ENCODE peak calls at places on chromosome 22, in seven cellular contexts. Y is LoVo, R is posterior vena cava, T is C1 segment of cervical spinal cord, W is HFFc6, Z is A549, I is nucleus accumbens. J is an unnamed sample.

GRCh38 chr22:49328630-49329405 is 498.9 kb downstream of the BRD1 start:
- DNase-seq in Y (no peak), R (peak), T (no peak), W (no peak), Z (no peak), I (no peak), J (peak)

GRCh38 chr22:40418366-40419201 is 48.2 kb downstream of the SGSM3 start:
- DNase-seq in Y (no peak), R (peak), T (peak), W (no peak), Z (no peak), I (peak), J (no peak)

GRCh38 chr22:45207981-45208664 is 32.6 kb downstream of the KIAA0930 start:
- DNase-seq in Y (no peak), R (peak), T (no peak), W (peak), Z (no peak), I (no peak), J (peak)

GRCh38 chr22:40436460-40437431 is 66.4 kb downstream of the SGSM3 start:
- DNase-seq in Y (peak), R (no peak), T (peak), W (peak), Z (peak), I (peak), J (no peak)

GRCh38 chr22:22346401-22347107 is 102.0 kb downstream of the VPREB1 start:
- DNase-seq in Y (no peak), R (no peak), T (no peak), W (no peak), Z (no peak), I (no peak), J (no peak)

GRCh38 chr22:27097481-27097880 is 440.1 kb downstream of the MIAT start:
- DNase-seq in Y (no peak), R (no peak), T (no peak), W (no peak), Z (no peak), I (no peak), J (no peak)

GRCh38 chr22:49574861-49575702 is 252.6 kb downstream of the BRD1 start:
- DNase-seq in Y (no peak), R (peak), T (no peak), W (no peak), Z (no peak), I (no peak), J (no peak)

GRCh38 chr22:35376728-35377472 is 4.0 kb upstream of the HMOX1 start:
- DNase-seq in Y (peak), R (peak), T (peak), W (peak), Z (peak), I (peak), J (no peak)

GRCh38 chr22:17477401-17477833 is 85.9 kb upstream of the SLC25A18 start:
- DNase-seq in Y (no peak), R (no peak), T (no peak), W (no peak), Z (no peak), I (no peak), J (no peak)

GRCh38 chr22:35838849-35839646 is 121.4 kb downstream of the APOL5 start:
- DNase-seq in Y (peak), R (no peak), T (no peak), W (peak), Z (peak), I (no peak), J (no peak)

GRCh38 chr22:42544686-42545085 is 9.1 kb upstream of the SERHL2 start:
- DNase-seq in Y (no peak), R (no peak), T (no peak), W (no peak), Z (peak), I (no peak), J (no peak)

GRCh38 chr22:38834991-38835390 is 8.8 kb downstream of the NPTXR start:
- DNase-seq in Y (no peak), R (no peak), T (no peak), W (no peak), Z (no peak), I (no peak), J (peak)

GRCh38 chr22:35894937-35895708 is 133.5 kb downstream of the RBFOX2 start:
- DNase-seq in Y (peak), R (no peak), T (no peak), W (peak), Z (peak), I (no peak), J (no peak)

GRCh38 chr22:21055880-21056319 is 10.2 kb downstream of the LRRC74B start:
- DNase-seq in Y (no peak), R (no peak), T (no peak), W (no peak), Z (no peak), I (no peak), J (no peak)

GRCh38 chr22:50403701-50404101 is 60.6 kb downstream of the PPP6R2 start:
- DNase-seq in Y (no peak), R (peak), T (peak), W (no peak), Z (no peak), I (peak), J (no peak)

GRCh38 chr22:43173976-43174720 is 12.8 kb downstream of the TTLL12 start:
- DNase-seq in Y (no peak), R (no peak), T (no peak), W (no peak), Z (no peak), I (no peak), J (peak)

GRCh38 chr22:47810505-47811500 is 1048.4 kb downstream of the TBC1D22A start:
- DNase-seq in Y (no peak), R (no peak), T (no peak), W (no peak), Z (no peak), I (no peak), J (no peak)

GRCh38 chr22:43883012-43883661 is 8.7 kb downstream of the PNPLA5 start:
- DNase-seq in Y (peak), R (peak), T (no peak), W (peak), Z (peak), I (no peak), J (peak)

GRCh38 chr22:20384865-20385264 is 9.1 kb upstream of the ZNF74 start:
- DNase-seq in Y (no peak), R (no peak), T (no peak), W (no peak), Z (no peak), I (no peak), J (no peak)

GRCh38 chr22:39643311-39644083 is 72.9 kb downstream of the CACNA1I start:
- DNase-seq in Y (no peak), R (no peak), T (no peak), W (peak), Z (no peak), I (no peak), J (no peak)

GRCh38 chr22:26339755-26340154 is 89.3 kb upstream of the ASPHD2 start:
- DNase-seq in Y (no peak), R (no peak), T (no peak), W (no peak), Z (no peak), I (no peak), J (no peak)

GRCh38 chr22:47564651-47565050 is 802.2 kb downstream of the TBC1D22A start:
- DNase-seq in Y (no peak), R (no peak), T (no peak), W (no peak), Z (no peak), I (no peak), J (no peak)

GRCh38 chr22:38761202-38762162 is 5.7 kb upstream of the SUN2 start:
- DNase-seq in Y (no peak), R (no peak), T (no peak), W (no peak), Z (no peak), I (no peak), J (no peak)

GRCh38 chr22:45684752-45685359 is 13.2 kb downstream of the ATXN10 start:
- DNase-seq in Y (no peak), R (no peak), T (no peak), W (no peak), Z (no peak), I (no peak), J (no peak)

GRCh38 chr22:46233231-46233630 is 16.9 kb downstream of the CDPF1 start:
- DNase-seq in Y (no peak), R (no peak), T (peak), W (peak), Z (no peak), I (no peak), J (no peak)

GRCh38 chr22:49968313-49968830 is 7.8 kb downstream of the PIM3 start:
- DNase-seq in Y (no peak), R (peak), T (no peak), W (no peak), Z (no peak), I (no peak), J (peak)

GRCh38 chr22:43478621-43479285 is 66.9 kb downstream of the MPPED1 start:
- DNase-seq in Y (no peak), R (peak), T (no peak), W (no peak), Z (no peak), I (no peak), J (peak)

GRCh38 chr22:17130199-17130598 is 9.0 kb upstream of the TMEM121B start:
- DNase-seq in Y (no peak), R (no peak), T (no peak), W (no peak), Z (peak), I (no peak), J (peak)

GRCh38 chr22:20268289-20268349 is at the start of gene RTN4R:
- DNase-seq in Y (no peak), R (no peak), T (no peak), W (no peak), Z (no peak), I (no peak), J (no peak)

GRCh38 chr22:44597616-44598015 is 99.6 kb upstream of the RTL6 start:
- DNase-seq in Y (no peak), R (no peak), T (no peak), W (peak), Z (no peak), I (no peak), J (no peak)

GRCh38 chr22:49170053-49170452 is 657.6 kb downstream of the BRD1 start:
- DNase-seq in Y (no peak), R (peak), T (no peak), W (no peak), Z (no peak), I (no peak), J (peak)

GRCh38 chr22:40797427-40797826 is 21.7 kb downstream of the SLC25A17 start:
- DNase-seq in Y (no peak), R (no peak), T (no peak), W (peak), Z (no peak), I (no peak), J (no peak)

GRCh38 chr22:50308597-50308935 is 1.1 kb upstream of the PLXNB2 start:
- DNase-seq in Y (no peak), R (peak), T (peak), W (peak), Z (peak), I (peak), J (no peak)

GRCh38 chr22:36562261-36562835 is 33.4 kb upstream of the EIF3D start:
- DNase-seq in Y (no peak), R (no peak), T (no peak), W (peak), Z (peak), I (no peak), J (no peak)

GRCh38 chr22:24567668-24568067 is 11.9 kb downstream of the SNRPD3 start:
- DNase-seq in Y (no peak), R (peak), T (no peak), W (no peak), Z (no peak), I (no peak), J (no peak)

GRCh38 chr22:49763696-49764095 is 64.0 kb downstream of the BRD1 start:
- DNase-seq in Y (no peak), R (peak), T (no peak), W (no peak), Z (no peak), I (no peak), J (peak)